ENCODE peak calls at places on chromosomes 5 and 9, in seven cellular contexts. One of them, this sample, is unnamed.

GRCh38 chr5:125409496-125410351 is 663.3 kb upstream of the ZNF608 start:
- DNase-seq in mesendoderm: peak
- DNase-seq in colonic mucosa: peak
- DNase-seq in NT2/D1: no peak
- DNase-seq in IMR-90: peak
- DNase-seq in kidney: no peak
- DNase-seq in endodermal cell: no peak
- DNase-seq in this sample: peak

GRCh38 chr5:126939887-126940286 is 90.5 kb downstream of the MARCHF3 start:
- DNase-seq in mesendoderm: no peak
- DNase-seq in colonic mucosa: no peak
- DNase-seq in NT2/D1: no peak
- DNase-seq in IMR-90: peak
- DNase-seq in kidney: no peak
- DNase-seq in endodermal cell: no peak
- DNase-seq in this sample: no peak

GRCh38 chr5:219492-219891 is 1.4 kb downstream of the SDHA start:
- DNase-seq in mesendoderm: peak
- DNase-seq in colonic mucosa: peak
- DNase-seq in NT2/D1: no peak
- DNase-seq in IMR-90: peak
- DNase-seq in kidney: no peak
- DNase-seq in endodermal cell: peak
- DNase-seq in this sample: peak

GRCh38 chr5:45680950-45681349 is 15.2 kb downstream of the HCN1 start:
- DNase-seq in mesendoderm: peak
- DNase-seq in colonic mucosa: no peak
- DNase-seq in NT2/D1: no peak
- DNase-seq in IMR-90: no peak
- DNase-seq in kidney: no peak
- DNase-seq in endodermal cell: peak
- DNase-seq in this sample: no peak

GRCh38 chr5:142237707-142238106 is 87.1 kb downstream of the SPRY4 start:
- DNase-seq in mesendoderm: no peak
- DNase-seq in colonic mucosa: no peak
- DNase-seq in NT2/D1: no peak
- DNase-seq in IMR-90: no peak
- DNase-seq in kidney: no peak
- DNase-seq in endodermal cell: no peak
- DNase-seq in this sample: no peak

GRCh38 chr9:137012694-137013570 is 15.1 kb downstream of the ABCA2 start:
- DNase-seq in mesendoderm: no peak
- DNase-seq in colonic mucosa: no peak
- DNase-seq in NT2/D1: no peak
- DNase-seq in IMR-90: no peak
- DNase-seq in kidney: no peak
- DNase-seq in endodermal cell: peak
- DNase-seq in this sample: no peak

GRCh38 chr9:98208635-98209034 is 16.2 kb upstream of the CORO2A start:
- DNase-seq in mesendoderm: no peak
- DNase-seq in colonic mucosa: no peak
- DNase-seq in NT2/D1: no peak
- DNase-seq in IMR-90: no peak
- DNase-seq in kidney: no peak
- DNase-seq in endodermal cell: no peak
- DNase-seq in this sample: no peak

GRCh38 chr9:72274916-72275315 is 90.1 kb downstream of the ZFAND5 start:
- DNase-seq in mesendoderm: no peak
- DNase-seq in colonic mucosa: no peak
- DNase-seq in NT2/D1: no peak
- DNase-seq in IMR-90: no peak
- DNase-seq in kidney: no peak
- DNase-seq in endodermal cell: no peak
- DNase-seq in this sample: no peak

GRCh38 chr5:13567819-13568218 is 376.7 kb downstream of the DNAH5 start:
- DNase-seq in mesendoderm: peak
- DNase-seq in colonic mucosa: no peak
- DNase-seq in NT2/D1: no peak
- DNase-seq in IMR-90: peak
- DNase-seq in kidney: no peak
- DNase-seq in endodermal cell: no peak
- DNase-seq in this sample: no peak

GRCh38 chr5:60487466-60487865 is 212.5 kb downstream of the DEPDC1B start:
- DNase-seq in mesendoderm: no peak
- DNase-seq in colonic mucosa: peak
- DNase-seq in NT2/D1: no peak
- DNase-seq in IMR-90: no peak
- DNase-seq in kidney: no peak
- DNase-seq in endodermal cell: no peak
- DNase-seq in this sample: no peak
- H3K9ac ChIP-seq in mesendoderm: no peak
- H3K9ac ChIP-seq in colonic mucosa: peak
- H3K9ac ChIP-seq in NT2/D1: no peak
- H3K9ac ChIP-seq in IMR-90: no peak
- H3K9ac ChIP-seq in kidney: no peak
- H3K9ac ChIP-seq in endodermal cell: no peak
- H3K9ac ChIP-seq in this sample: no peak

GRCh38 chr5:161258438-161258837 is 288.1 kb downstream of the GABRB2 start:
- DNase-seq in mesendoderm: no peak
- DNase-seq in colonic mucosa: no peak
- DNase-seq in NT2/D1: no peak
- DNase-seq in IMR-90: no peak
- DNase-seq in kidney: no peak
- DNase-seq in endodermal cell: no peak
- DNase-seq in this sample: no peak
- H3K9ac ChIP-seq in mesendoderm: no peak
- H3K9ac ChIP-seq in colonic mucosa: no peak
- H3K9ac ChIP-seq in NT2/D1: no peak
- H3K9ac ChIP-seq in IMR-90: no peak
- H3K9ac ChIP-seq in kidney: no peak
- H3K9ac ChIP-seq in endodermal cell: no peak
- H3K9ac ChIP-seq in this sample: no peak

GRCh38 chr5:177365845-177366527 is 8.3 kb downstream of the RGS14 start:
- DNase-seq in mesendoderm: no peak
- DNase-seq in colonic mucosa: no peak
- DNase-seq in NT2/D1: no peak
- DNase-seq in IMR-90: no peak
- DNase-seq in kidney: no peak
- DNase-seq in endodermal cell: peak
- DNase-seq in this sample: no peak
- H3K9ac ChIP-seq in mesendoderm: peak
- H3K9ac ChIP-seq in colonic mucosa: peak
- H3K9ac ChIP-seq in NT2/D1: peak
- H3K9ac ChIP-seq in IMR-90: peak
- H3K9ac ChIP-seq in kidney: peak
- H3K9ac ChIP-seq in endodermal cell: peak
- H3K9ac ChIP-seq in this sample: no peak

DNA sequence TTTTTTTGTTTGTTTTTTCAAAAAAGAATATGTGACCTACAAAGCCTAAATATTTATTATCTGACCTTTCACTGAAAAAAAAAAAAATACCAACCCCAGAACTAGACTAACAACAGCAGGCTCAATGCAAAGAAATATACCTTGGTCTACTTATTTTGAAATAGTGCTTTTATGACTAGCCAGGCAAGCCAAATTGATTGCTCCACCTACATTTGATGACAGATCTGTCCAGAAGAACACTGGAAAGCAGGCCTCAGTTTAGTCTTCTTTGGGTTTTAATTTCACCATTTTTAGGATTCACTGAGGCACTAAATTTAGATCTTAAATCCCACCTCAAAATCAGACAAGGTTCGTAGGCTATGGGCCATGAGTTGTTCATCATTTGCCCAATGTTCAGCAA is 97.3 kb downstream of the PLPP1 start:
- DNase-seq in mesendoderm: no peak
- DNase-seq in colonic mucosa: no peak
- DNase-seq in NT2/D1: no peak
- DNase-seq in IMR-90: no peak
- DNase-seq in kidney: no peak
- DNase-seq in endodermal cell: no peak
- DNase-seq in this sample: no peak
- H3K9ac ChIP-seq in mesendoderm: no peak
- H3K9ac ChIP-seq in colonic mucosa: peak
- H3K9ac ChIP-seq in NT2/D1: no peak
- H3K9ac ChIP-seq in IMR-90: no peak
- H3K9ac ChIP-seq in kidney: no peak
- H3K9ac ChIP-seq in endodermal cell: no peak
- H3K9ac ChIP-seq in this sample: no peak

DNA sequence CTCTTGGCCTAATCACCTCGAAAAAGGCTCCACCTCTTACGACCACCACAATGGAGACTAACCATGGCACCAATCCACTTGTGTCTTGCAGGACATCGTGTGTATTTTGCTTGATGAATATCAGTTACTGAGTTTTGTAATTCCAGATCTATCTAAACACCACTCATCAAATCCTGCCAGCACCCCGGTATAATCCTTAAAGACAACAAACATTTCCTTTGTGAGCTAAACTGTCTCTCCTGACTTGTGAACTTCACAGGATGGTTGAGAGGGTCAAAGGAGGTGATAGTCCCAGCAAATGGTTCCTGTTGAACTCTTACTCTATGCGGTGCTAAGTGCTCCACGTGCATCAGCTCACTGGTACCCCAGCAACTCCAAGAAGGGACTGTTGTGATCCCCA is 4.0 kb upstream of the TOR1B start:
- DNase-seq in mesendoderm: peak
- DNase-seq in colonic mucosa: no peak
- DNase-seq in NT2/D1: no peak
- DNase-seq in IMR-90: no peak
- DNase-seq in kidney: no peak
- DNase-seq in endodermal cell: peak
- DNase-seq in this sample: no peak
- H3K9ac ChIP-seq in mesendoderm: no peak
- H3K9ac ChIP-seq in colonic mucosa: no peak
- H3K9ac ChIP-seq in NT2/D1: no peak
- H3K9ac ChIP-seq in IMR-90: no peak
- H3K9ac ChIP-seq in kidney: no peak
- H3K9ac ChIP-seq in endodermal cell: no peak
- H3K9ac ChIP-seq in this sample: no peak

This sample was measured in neural progenitor cell.